ENCODE peak calls at places on chromosomes 4 and X, in four cellular contexts. N is suprapubic skin, A is NT2/D1, U is neuronal stem cell. Q is an unnamed sample.
A peak's percentile ranks its signal among the peaks of the same experiment; 100 is the strongest.

GRCh38 chr4:112418092-112418491 is 97.9 kb downstream of the NEUROG2 start:
- DNase-seq in N (no peak), A (peak; percentile 9), U (no peak), Q (peak; percentile 58)

GRCh38 chr4:121072836-121073362 is 564 bp upstream of the NDNF start:
- DNase-seq in N (no peak), A (no peak), U (peak; percentile 47), Q (no peak)

GRCh38 chr4:157225096-157225495 is 4.6 kb downstream of the GRIA2 start:
- DNase-seq in N (no peak), A (no peak), U (no peak), Q (no peak)

GRCh38 chr4:124144302-124144701 is 568.2 kb downstream of the ANKRD50 start:
- DNase-seq in N (no peak), A (no peak), U (no peak), Q (no peak)

GRCh38 chr4:182507808-182508207 is 264.6 kb downstream of the TENM3 start:
- DNase-seq in N (no peak), A (no peak), U (no peak), Q (no peak)

GRCh38 chr4:7433376-7434140 is 1.2 kb downstream of the PSAPL1 start:
- DNase-seq in N (no peak), A (no peak), U (no peak), Q (no peak)

GRCh38 chrX:38987135-38987780 is 186.0 kb downstream of the MID1IP1 start:
- DNase-seq in N (no peak), A (no peak), U (no peak), Q (no peak)

GRCh38 chr4:61336488-61336887 is 136.4 kb downstream of the ADGRL3 start:
- DNase-seq in N (no peak), A (no peak), U (no peak), Q (no peak)

GRCh38 chr4:150906987-150907633 is 108.0 kb downstream of the LRBA start:
- DNase-seq in N (no peak), A (no peak), U (peak; percentile 3), Q (peak; percentile 2)

GRCh38 chr4:24657768-24658617 is 73.6 kb upstream of the DHX15 start:
- DNase-seq in N (no peak), A (peak; percentile 61), U (no peak), Q (no peak)

GRCh38 chr4:184163813-184164212 is 53.9 kb downstream of the ENPP6 start:
- DNase-seq in N (no peak), A (no peak), U (no peak), Q (no peak)

GRCh38 chrX:49987651-49988050 is 65.3 kb downstream of the CLCN5 start:
- DNase-seq in N (no peak), A (no peak), U (no peak), Q (no peak)

GRCh38 chr4:16262188-16262587 is 35.9 kb upstream of the TAPT1 start:
- DNase-seq in N (no peak), A (no peak), U (no peak), Q (no peak)

GRCh38 chr4:161937151-161937550 is 226.6 kb downstream of the FSTL5 start:
- DNase-seq in N (no peak), A (no peak), U (no peak), Q (no peak)

GRCh38 chr4:99800332-99801004 is 16.2 kb upstream of the DAPP1 start:
- DNase-seq in N (no peak), A (no peak), U (no peak), Q (no peak)

GRCh38 chr4:99806545-99806944 is 10.1 kb upstream of the DAPP1 start:
- DNase-seq in N (no peak), A (no peak), U (no peak), Q (no peak)

GRCh38 chr4:99803702-99804101 is 12.9 kb upstream of the DAPP1 start:
- DNase-seq in N (no peak), A (no peak), U (no peak), Q (no peak)

DNA sequence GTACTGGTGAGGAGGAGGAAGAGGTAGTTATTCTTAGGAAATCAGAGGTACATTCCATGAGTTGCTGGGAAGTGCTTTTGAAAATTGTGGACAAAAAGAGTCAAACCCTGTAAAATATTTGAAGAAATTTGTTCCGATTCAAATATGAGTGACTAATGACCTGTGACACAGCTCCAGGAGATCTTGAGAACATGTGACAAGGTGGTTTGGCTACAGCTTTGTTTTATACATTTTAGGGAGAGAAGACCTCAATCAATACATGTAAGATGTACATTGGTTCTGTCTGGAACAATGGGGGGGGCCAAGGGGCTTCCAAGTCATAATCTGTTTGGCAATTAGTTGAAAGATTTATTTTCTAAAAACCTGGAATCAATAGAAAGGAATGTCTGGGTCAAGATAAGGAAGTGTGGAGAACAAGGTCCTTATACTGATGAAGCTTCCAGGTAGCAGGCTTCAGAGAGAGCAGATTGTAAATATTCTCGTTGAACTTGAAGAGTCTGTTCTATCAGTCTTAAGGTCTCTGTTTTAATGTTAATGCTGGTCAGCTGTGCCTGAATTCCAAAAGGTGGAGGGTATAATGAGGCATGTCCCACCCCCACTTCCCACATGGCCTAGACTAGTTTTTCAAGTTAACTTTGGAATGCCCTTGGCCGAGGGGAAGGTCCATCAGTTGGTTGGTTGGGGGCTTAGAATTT is 15.5 kb upstream of the DAPP1 start:
- DNase-seq in N (no peak), A (no peak), U (no peak), Q (no peak)
- H3K27me3 ChIP-seq in N (peaks cover 3% of the 10 kb centered on the region), A (no peaks in the 10 kb centered on the region), U (peaks cover 4% of the 10 kb centered on the region), Q (no peaks in the 10 kb centered on the region)

GRCh38 chr4:133145241-133145640 is 3.9 kb upstream of the PCDH10 start:
- DNase-seq in N (no peak), A (no peak), U (no peak), Q (no peak)

GRCh38 chr4:133147365-133147821 is 1.7 kb upstream of the PCDH10 start:
- DNase-seq in N (no peak), A (no peak), U (no peak), Q (no peak)

GRCh38 chr4:133145758-133146157 is 3.3 kb upstream of the PCDH10 start:
- DNase-seq in N (no peak), A (no peak), U (no peak), Q (no peak)

GRCh38 chr4:133146574-133147198 is 2.4 kb upstream of the PCDH10 start:
- DNase-seq in N (no peak), A (peak; percentile 13), U (peak; percentile 69), Q (no peak)

GRCh38 chr4:133146192-133146573 is 2.9 kb upstream of the PCDH10 start:
- DNase-seq in N (no peak), A (no peak), U (no peak), Q (no peak)
- H3K4me3 ChIP-seq in N (peak overlapping the region; percentile 47), A (peak overlapping the region; percentile 15), U (peak overlapping the region; percentile 10), Q (peak overlapping the region; percentile 37)

GRCh38 chr4:53103489-53103888 is 241.4 kb downstream of the RASL11B start:
- DNase-seq in N (no peak), A (no peak), U (no peak), Q (no peak)
- H3K27me3 ChIP-seq in N (no peaks in the 10 kb centered on the region), A (no peaks in the 10 kb centered on the region), U (no peaks in the 10 kb centered on the region), Q (no peaks in the 10 kb centered on the region)

DNA sequence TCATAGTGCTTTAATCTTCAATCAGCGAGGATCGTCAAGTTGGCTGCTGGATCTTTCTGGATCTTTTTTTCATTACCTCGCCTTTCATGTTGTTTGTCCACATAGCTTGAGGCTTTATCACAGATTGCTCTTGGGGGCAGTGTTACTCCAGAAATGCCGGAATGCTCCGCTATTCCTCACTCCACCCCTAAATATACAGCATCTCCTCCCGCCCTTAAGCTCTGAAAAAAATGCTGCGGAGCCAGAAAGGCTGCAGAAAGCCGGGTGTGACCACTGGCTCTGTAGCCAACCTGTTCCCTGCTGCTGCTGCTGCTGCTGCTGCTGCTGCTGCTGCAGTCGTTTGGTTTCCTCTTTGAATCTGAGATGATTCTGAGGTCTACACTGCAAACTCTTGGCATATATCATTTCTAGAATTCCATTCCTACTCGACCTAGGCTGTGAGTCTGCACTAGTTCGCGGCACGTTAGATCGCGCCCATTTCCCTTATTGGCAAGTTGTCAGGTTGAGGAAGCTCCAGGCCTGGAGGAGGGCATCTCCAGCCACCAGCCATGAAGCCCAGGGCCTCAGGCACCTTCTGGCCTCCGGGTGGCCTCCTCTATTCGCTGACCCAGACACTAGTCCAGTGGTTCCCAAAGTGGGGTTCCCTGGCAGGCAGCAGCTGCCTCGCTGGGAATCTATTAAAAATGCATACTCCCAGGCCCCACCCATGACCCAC is 34.2 kb downstream of the WDR13 start:
- DNase-seq in N (peak; percentile 77), A (peak; percentile 91), U (peak; percentile 74), Q (peak; percentile 61)
- H3K4me3 ChIP-seq in N (peak overlapping the region; percentile 3), A (no peak overlapping the region), U (no peak overlapping the region), Q (no peak overlapping the region)

Q was measured in iPS DF 6.9.